ENCODE peak calls at places on chromosomes 7 and 10, in five cellular contexts. T is H9, E is IMR-90, S is H1, D is neuronal stem cell. M is an unnamed sample.

GRCh38 chr7:37645276-37646040 is 38.1 kb upstream of the GPR141 start:
- DNase-seq in E (no peak), T (no peak), D (no peak), S (no peak), M (no peak)

GRCh38 chr7:138008588-138009349 is 6.9 kb upstream of the CREB3L2 start:
- DNase-seq in E (peak; percentile 68), T (peak; percentile 52), S (no peak), D (peak; percentile 66), M (peak; percentile 91)

GRCh38 chr7:18530224-18531179 is 35.0 kb downstream of the HDAC9 start:
- DNase-seq in T (no peak), D (no peak), S (no peak), E (no peak), M (no peak)

GRCh38 chr10:67606572-67606971 is 89.4 kb downstream of the CTNNA3 start:
- DNase-seq in E (peak; percentile 92), D (no peak), T (no peak), S (no peak), M (no peak)

GRCh38 chr7:12623885-12624498 is 53.5 kb downstream of the SCIN start:
- DNase-seq in D (no peak), T (no peak), E (peak; percentile 31), S (no peak), M (peak; percentile 77)

GRCh38 chr7:504221-505081 is 15.2 kb downstream of the PDGFA start:
- DNase-seq in E (no peak), T (no peak), D (no peak), S (no peak), M (no peak)

GRCh38 chr10:15898046-15898445 is 37.7 kb upstream of the MINDY3 start:
- DNase-seq in D (no peak), S (no peak), T (no peak), E (peak; percentile 8), M (no peak)

GRCh38 chr7:33888206-33888605 is 17.1 kb upstream of the BMPER start:
- DNase-seq in E (no peak), D (no peak), T (peak; percentile 78), S (no peak), M (peak; percentile 28)

GRCh38 chr10:102985811-102986210 is 67.7 kb downstream of the CNNM2 start:
- DNase-seq in E (no peak), D (no peak), T (no peak), S (no peak), M (no peak)

GRCh38 chr7:76057813-76058145 is 9.9 kb downstream of the MDH2 start:
- DNase-seq in E (no peak), S (no peak), D (no peak), T (no peak), M (no peak)

DNA sequence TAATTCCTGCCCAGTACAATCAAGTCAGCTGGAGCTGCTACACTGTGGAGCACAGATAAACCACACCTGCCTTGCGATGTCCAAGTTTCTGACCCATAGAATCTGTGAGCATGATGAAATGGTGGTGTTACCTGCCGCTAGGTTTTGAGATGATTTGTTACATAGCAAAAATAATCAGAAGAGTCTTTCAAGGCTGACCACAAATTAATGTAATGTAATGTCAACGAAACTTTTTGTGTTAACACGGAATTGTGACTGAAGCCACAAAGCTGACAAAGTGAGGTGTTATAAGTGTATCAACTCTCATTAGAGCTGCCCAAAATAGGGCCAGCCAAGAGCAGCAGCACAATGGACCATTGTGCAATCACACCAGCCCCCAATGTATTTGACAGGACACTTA is 75.7 kb downstream of the AHR start:
- DNase-seq in T (no peak), S (no peak), D (no peak), E (no peak), M (no peak)
- H3K18ac ChIP-seq in T (no peak overlapping the region), S (no peak overlapping the region), D (no peak overlapping the region), E (peak overlapping the region; percentile 66), M (no peak overlapping the region)

GRCh38 chr10:100986623-100986951 is 710 bp downstream of the MRPL43 start:
- DNase-seq in S (no peak), E (no peak), T (no peak), D (no peak), M (no peak)
- H3K23ac ChIP-seq in S (no peak overlapping the region), E (peak overlapping the region; percentile 73), T (no peak overlapping the region), D (peak overlapping the region; percentile 97), M (no peak overlapping the region)

GRCh38 chr7:20776942-20777341 is 9.7 kb downstream of the SP8 start:
- DNase-seq in T (peak; percentile 49), S (no peak), E (no peak), D (no peak), M (no peak)
- H3K18ac ChIP-seq in T (no peak overlapping the region), S (peak overlapping the region; percentile 54), E (no peak overlapping the region), D (no peak overlapping the region), M (no peak overlapping the region)

GRCh38 chr10:75400769-75401568 is 595 bp downstream of the ZNF503 start:
- DNase-seq in T (peak; percentile 54), S (no peak), D (peak; percentile 30), E (peak; percentile 56), M (no peak)

GRCh38 chr10:75401569-75402485 is at the start of gene ZNF503:
- DNase-seq in D (peak; percentile 97), E (peak; percentile 97), S (peak; percentile 81), T (peak; percentile 95), M (peak; percentile 45)

GRCh38 chr10:75398630-75399460 is 2.7 kb downstream of the ZNF503 start:
- DNase-seq in S (no peak), D (peak; percentile 47), T (peak; percentile 67), E (no peak), M (no peak)

GRCh38 chr10:75399461-75400162 is 2.0 kb downstream of the ZNF503 start:
- DNase-seq in E (peak; percentile 69), D (peak; percentile 75), S (no peak), T (peak; percentile 76), M (peak; percentile 23)

DNA sequence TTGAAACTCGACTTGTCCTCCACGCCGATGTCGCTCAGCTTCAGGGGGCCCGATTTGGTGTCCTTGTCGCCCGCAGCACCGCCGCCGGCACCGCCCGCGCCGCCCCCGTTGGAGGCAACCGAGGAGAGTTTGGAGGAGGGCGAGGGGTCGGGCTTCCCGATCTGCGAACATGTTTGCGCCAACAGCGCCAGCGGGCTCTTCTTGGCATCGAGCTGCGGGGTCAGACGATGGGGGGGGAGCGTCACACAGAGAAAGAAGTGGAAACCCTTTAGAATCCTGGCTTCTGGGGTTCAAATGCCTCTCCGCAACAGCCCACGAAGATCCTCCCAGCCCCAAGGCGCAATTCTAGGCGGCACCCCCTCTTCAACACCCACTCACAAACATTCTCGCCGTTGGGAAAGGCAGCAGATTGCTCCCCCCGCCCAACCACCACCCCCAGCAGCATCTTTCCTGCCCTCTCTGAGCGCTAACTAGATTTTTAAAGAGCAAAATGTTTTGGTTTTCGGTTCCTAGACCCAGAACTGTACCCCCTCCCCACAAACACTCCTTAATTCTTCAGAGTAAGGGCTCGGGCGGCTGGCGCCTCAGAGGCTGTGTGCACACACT is 1.3 kb downstream of the ZNF503 start:
- DNase-seq in E (no peak), T (no peak), S (no peak), D (no peak), M (no peak)
- H3K23ac ChIP-seq in E (peak overlapping the region; percentile 71), T (no peak overlapping the region), S (no peak overlapping the region), D (peak overlapping the region; percentile 55), M (no peak overlapping the region)

GRCh38 chr7:22823142-22823497 is 471 bp upstream of the TOMM7 start:
- DNase-seq in S (no peak), E (no peak), D (no peak), T (no peak), M (no peak)

GRCh38 chr7:22824760-22825159 is 2.1 kb upstream of the TOMM7 start:
- DNase-seq in S (no peak), T (no peak), E (no peak), D (no peak), M (no peak)

GRCh38 chr7:22822486-22823141 is at the start of gene TOMM7:
- DNase-seq in E (peak; percentile 97), S (peak; percentile 95), D (peak; percentile 95), T (peak; percentile 96), M (peak; percentile 98)

GRCh38 chr7:22827563-22827962 is 4.9 kb upstream of the TOMM7 start:
- DNase-seq in S (no peak), E (no peak), T (no peak), D (no peak), M (no peak)

GRCh38 chr7:22826593-22826992 is 3.9 kb upstream of the TOMM7 start:
- DNase-seq in D (no peak), T (no peak), E (no peak), S (no peak), M (no peak)
- H3K18ac ChIP-seq in D (no peak overlapping the region), T (no peak overlapping the region), E (no peak overlapping the region), S (no peak overlapping the region), M (no peak overlapping the region)

DNA sequence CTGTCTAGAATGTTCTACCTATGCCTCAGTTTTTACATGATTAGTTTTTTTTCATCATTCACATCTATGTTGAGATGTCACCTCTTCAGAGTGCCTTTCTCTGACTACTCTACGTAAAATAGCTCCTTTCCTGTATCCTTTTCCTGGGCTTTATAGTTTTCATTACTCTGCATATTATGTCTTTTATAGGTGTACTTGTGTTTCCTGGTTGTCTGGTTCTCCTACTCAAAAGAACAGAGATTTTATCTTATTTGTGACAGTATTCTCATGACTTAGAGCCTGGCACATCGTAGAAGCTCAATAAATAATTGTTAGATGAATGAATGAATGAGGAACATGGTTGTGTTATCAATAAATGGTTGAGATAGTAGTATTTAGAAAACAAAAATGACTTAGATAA is 17.9 kb downstream of the STEAP1 start:
- DNase-seq in T (no peak), E (no peak), D (no peak), S (no peak), M (no peak)
- H3K23ac ChIP-seq in T (no peak overlapping the region), E (no peak overlapping the region), D (no peak overlapping the region), S (no peak overlapping the region), M (no peak overlapping the region)

GRCh38 chr10:28532509-28533314 is at the start of gene WAC:
- DNase-seq in T (peak; percentile 93), E (peak; percentile 89), S (peak; percentile 71), D (peak; percentile 95), M (peak; percentile 91)
- H3K18ac ChIP-seq in T (peak within 1 kb of the TSS; percentile 97), E (peak within 1 kb of the TSS; percentile 99), S (peak within 1 kb of the TSS; percentile 97), D (peak within 1 kb of the TSS; percentile 100), M (peak within 1 kb of the TSS; percentile 100)

GRCh38 chr7:5429253-5429856 is 5.7 kb upstream of the TNRC18 start:
- DNase-seq in T (peak; percentile 72), S (no peak), D (no peak), E (peak; percentile 47), M (no peak)
- H3K23ac ChIP-seq in T (no peak overlapping the region), S (no peak overlapping the region), D (peak overlapping the region; percentile 98), E (peak overlapping the region; percentile 95), M (no peak overlapping the region)

GRCh38 chr10:98577578-98577977 is 130.8 kb upstream of the HPS1 start:
- DNase-seq in E (no peak), S (no peak), D (no peak), T (no peak), M (no peak)
- H3K18ac ChIP-seq in E (no peak overlapping the region), S (no peak overlapping the region), D (no peak overlapping the region), T (no peak overlapping the region), M (no peak overlapping the region)

M was measured in trophoblast cell.